ENCODE peak calls at places on chromosomes 3 and 15, in five cellular contexts. One of them, this sample, is unnamed.

GRCh38 chr3:45704544-45704943 is 15.3 kb downstream of the SACM1L start:
- DNase-seq in T-helper 22 cell: no peak
- DNase-seq in dorsolateral prefrontal cortex: no peak
- DNase-seq in fibroblast of lung: no peak
- DNase-seq in activated CD4-positive, alpha-beta T cell treated with anti-CD3 and anti-CD28 coated beads, Interleukin-2, amount 50 U/mL, for 24 hours: no peak
- DNase-seq in this sample: no peak

GRCh38 chr3:42884324-42884723 is 8.6 kb upstream of the CYP8B1 start:
- DNase-seq in T-helper 22 cell: no peak
- DNase-seq in dorsolateral prefrontal cortex: no peak
- DNase-seq in fibroblast of lung: no peak
- DNase-seq in activated CD4-positive, alpha-beta T cell treated with anti-CD3 and anti-CD28 coated beads, Interleukin-2, amount 50 U/mL, for 24 hours: no peak
- DNase-seq in this sample: no peak

GRCh38 chr3:17942856-17943255 is 200.4 kb upstream of the TBC1D5 start:
- DNase-seq in T-helper 22 cell: no peak
- DNase-seq in dorsolateral prefrontal cortex: no peak
- DNase-seq in fibroblast of lung: peak; percentile 80
- DNase-seq in activated CD4-positive, alpha-beta T cell treated with anti-CD3 and anti-CD28 coated beads, Interleukin-2, amount 50 U/mL, for 24 hours: no peak
- DNase-seq in this sample: no peak

GRCh38 chr3:169041677-169042171 is 621.8 kb downstream of the MECOM start:
- DNase-seq in T-helper 22 cell: no peak
- DNase-seq in dorsolateral prefrontal cortex: no peak
- DNase-seq in fibroblast of lung: peak; percentile 80
- DNase-seq in activated CD4-positive, alpha-beta T cell treated with anti-CD3 and anti-CD28 coated beads, Interleukin-2, amount 50 U/mL, for 24 hours: no peak
- DNase-seq in this sample: peak; percentile 39

GRCh38 chr3:21938267-21938681 is 187.3 kb upstream of the ZNF385D start:
- DNase-seq in T-helper 22 cell: no peak
- DNase-seq in dorsolateral prefrontal cortex: no peak
- DNase-seq in fibroblast of lung: no peak
- DNase-seq in activated CD4-positive, alpha-beta T cell treated with anti-CD3 and anti-CD28 coated beads, Interleukin-2, amount 50 U/mL, for 24 hours: no peak
- DNase-seq in this sample: no peak

GRCh38 chr3:58059349-58060321 is 51.4 kb downstream of the FLNB start:
- DNase-seq in T-helper 22 cell: no peak
- DNase-seq in dorsolateral prefrontal cortex: peak; percentile 26
- DNase-seq in fibroblast of lung: peak; percentile 95
- DNase-seq in activated CD4-positive, alpha-beta T cell treated with anti-CD3 and anti-CD28 coated beads, Interleukin-2, amount 50 U/mL, for 24 hours: no peak
- DNase-seq in this sample: no peak

GRCh38 chr3:33490641-33491241 is 50.5 kb upstream of the UBP1 start:
- DNase-seq in T-helper 22 cell: no peak
- DNase-seq in dorsolateral prefrontal cortex: no peak
- DNase-seq in fibroblast of lung: no peak
- DNase-seq in activated CD4-positive, alpha-beta T cell treated with anti-CD3 and anti-CD28 coated beads, Interleukin-2, amount 50 U/mL, for 24 hours: no peak
- DNase-seq in this sample: no peak

GRCh38 chr3:61168286-61168685 is 83.0 kb downstream of the FHIT start:
- DNase-seq in T-helper 22 cell: no peak
- DNase-seq in dorsolateral prefrontal cortex: no peak
- DNase-seq in fibroblast of lung: no peak
- DNase-seq in activated CD4-positive, alpha-beta T cell treated with anti-CD3 and anti-CD28 coated beads, Interleukin-2, amount 50 U/mL, for 24 hours: no peak
- DNase-seq in this sample: no peak

GRCh38 chr3:34260991-34261365 is 462.5 kb downstream of the PDCD6IP start:
- DNase-seq in T-helper 22 cell: no peak
- DNase-seq in dorsolateral prefrontal cortex: no peak
- DNase-seq in fibroblast of lung: peak; percentile 24
- DNase-seq in activated CD4-positive, alpha-beta T cell treated with anti-CD3 and anti-CD28 coated beads, Interleukin-2, amount 50 U/mL, for 24 hours: no peak
- DNase-seq in this sample: no peak

GRCh38 chr15:45634442-45635190 is at the start of gene SQOR:
- DNase-seq in T-helper 22 cell: peak; percentile 41
- DNase-seq in dorsolateral prefrontal cortex: no peak
- DNase-seq in fibroblast of lung: peak; percentile 47
- DNase-seq in activated CD4-positive, alpha-beta T cell treated with anti-CD3 and anti-CD28 coated beads, Interleukin-2, amount 50 U/mL, for 24 hours: peak; percentile 49
- DNase-seq in this sample: no peak

GRCh38 chr3:72492240-72492639 is 356.0 kb downstream of the SHQ1 start:
- DNase-seq in T-helper 22 cell: no peak
- DNase-seq in dorsolateral prefrontal cortex: no peak
- DNase-seq in fibroblast of lung: peak; percentile 98
- DNase-seq in activated CD4-positive, alpha-beta T cell treated with anti-CD3 and anti-CD28 coated beads, Interleukin-2, amount 50 U/mL, for 24 hours: no peak
- DNase-seq in this sample: peak; percentile 81